ENCODE peak calls at places on chromosome 19, in six cellular contexts. B is IMR-90, F is HepG2, Y is K562, Z is H1, L is GM12878. C is an unnamed sample.

GRCh38 chr19:11064831-11065303 is 24.4 kb upstream of the LDLR start:
- DNase-seq in B (no peak), L (no peak), Y (peak; percentile 48), Z (no peak), F (no peak), C (peak; percentile 35)

GRCh38 chr19:1355258-1355973 is 28.3 kb upstream of the NDUFS7 start:
- DNase-seq in F (no peak), Z (no peak), L (no peak), Y (peak; percentile 44), B (no peak), C (no peak)

GRCh38 chr19:1675633-1676350 is 23.4 kb upstream of the TCF3 start:
- DNase-seq in Z (no peak), B (no peak), L (no peak), Y (peak; percentile 65), F (no peak), C (no peak)

GRCh38 chr19:27925202-27925601 is 1287.7 kb downstream of the UQCRFS1 start:
- DNase-seq in B (no peak), L (no peak), Y (no peak), Z (no peak), F (no peak), C (no peak)

GRCh38 chr19:16208064-16208759 is 10.5 kb downstream of the AP1M1 start:
- DNase-seq in B (no peak), F (no peak), L (no peak), Z (no peak), Y (no peak), C (no peak)

GRCh38 chr19:49793561-49793840 is 19.6 kb downstream of the FUZ start:
- DNase-seq in L (no peak), F (no peak), Y (no peak), B (peak; percentile 57), Z (no peak), C (no peak)

GRCh38 chr19:8307400-8307964 is 676 bp downstream of the CD320 start:
- DNase-seq in F (peak; percentile 23), B (no peak), Y (peak; percentile 55), L (no peak), Z (no peak), C (no peak)

GRCh38 chr19:53981408-53981998 is 9.9 kb upstream of the CACNG6 start:
- DNase-seq in Z (peak; percentile 67), Y (no peak), B (no peak), L (no peak), F (no peak), C (no peak)

GRCh38 chr19:17871878-17872250 is at the start of gene SLC5A5:
- DNase-seq in L (no peak), Z (peak; percentile 61), B (no peak), Y (peak; percentile 51), F (no peak), C (no peak)

GRCh38 chr19:46704379-46705076 is 12.4 kb downstream of the PRKD2 start:
- DNase-seq in Z (peak; percentile 100), Y (peak; percentile 84), F (peak; percentile 29), L (no peak), B (no peak), C (peak; percentile 90)
- TF ChIP-seq RFX5 in Z (no peak), Y (no peak), F (no peak), L (no peak), B (no peak), C (no peak)

DNA sequence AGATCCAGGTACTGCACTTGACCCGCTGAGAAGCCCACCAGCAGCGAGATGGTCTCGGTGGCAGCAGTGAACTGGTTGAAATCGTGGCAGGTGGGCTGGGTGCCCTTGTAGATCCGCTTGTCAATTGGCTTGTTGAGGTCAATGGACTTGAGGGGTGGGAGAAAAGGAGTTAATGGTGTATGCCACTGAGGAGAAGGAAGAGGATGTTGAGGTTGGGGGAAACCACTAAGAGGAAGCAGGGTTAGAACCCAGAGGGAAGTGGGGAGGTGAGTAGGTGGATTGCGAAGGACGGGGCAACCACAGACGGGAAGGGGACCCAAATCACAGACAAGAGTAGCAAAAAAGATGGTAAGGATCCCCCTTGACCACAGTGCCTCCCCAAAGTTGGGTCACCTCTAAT is 1.7 kb downstream of the DMWD start:
- DNase-seq in F (no peak), Y (no peak), L (no peak), Z (no peak), B (no peak), C (no peak)
- TF ChIP-seq POLR2A in F (no peak), Y (no peak), L (no peak), Z (no peak), B (no peak), C (no peak)

GRCh38 chr19:42250249-42250665 is 4.7 kb downstream of the ERF start:
- DNase-seq in Z (no peak), F (no peak), Y (no peak), B (no peak), L (no peak), C (no peak)

GRCh38 chr19:42252365-42253244 is 2.3 kb downstream of the ERF start:
- DNase-seq in Z (no peak), L (no peak), Y (peak; percentile 57), B (peak; percentile 68), F (no peak), C (peak; percentile 52)

GRCh38 chr19:42250666-42251531 is 4.0 kb downstream of the ERF start:
- DNase-seq in F (no peak), Y (no peak), Z (no peak), L (no peak), B (peak; percentile 50), C (no peak)

GRCh38 chr19:42249769-42250168 is 5.2 kb downstream of the ERF start:
- DNase-seq in B (no peak), F (no peak), Z (no peak), Y (no peak), L (no peak), C (no peak)

DNA sequence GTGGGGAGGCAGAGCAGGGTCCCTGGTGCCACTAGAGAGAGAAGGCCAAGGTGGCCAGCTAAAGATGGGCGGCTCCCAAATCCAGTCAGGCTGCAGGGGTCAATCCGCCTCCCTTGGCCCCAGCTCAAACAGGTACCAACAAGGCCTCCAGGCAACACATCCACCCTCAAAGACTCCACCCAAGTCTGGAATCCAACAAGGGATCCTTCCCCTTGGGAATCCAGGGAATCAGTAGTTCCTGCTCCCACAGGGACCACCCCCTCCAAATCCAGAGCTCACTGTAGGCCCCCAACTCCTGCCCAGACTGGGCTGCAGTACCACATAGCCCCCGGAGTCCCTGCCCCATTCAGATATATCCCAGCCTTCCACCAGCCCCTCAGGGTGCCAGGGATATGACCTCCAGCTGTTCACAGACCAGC is 3.3 kb downstream of the ERF start:
- DNase-seq in L (no peak), F (no peak), Y (no peak), Z (no peak), B (no peak), C (peak; percentile 50)
- TF ChIP-seq CTCF in L (no peak), F (no peak), Y (no peak), Z (no peak), B (no peak), C (no peak)

GRCh38 chr19:32343550-32344262 is 1.7 kb upstream of the ZNF507 start:
- DNase-seq in F (peak; percentile 16), L (no peak), Z (no peak), Y (no peak), B (no peak), C (no peak)
- TF ChIP-seq RFX5 in F (no peak), L (no peak), Z (no peak), Y (no peak), B (no peak), C (no peak)

DNA sequence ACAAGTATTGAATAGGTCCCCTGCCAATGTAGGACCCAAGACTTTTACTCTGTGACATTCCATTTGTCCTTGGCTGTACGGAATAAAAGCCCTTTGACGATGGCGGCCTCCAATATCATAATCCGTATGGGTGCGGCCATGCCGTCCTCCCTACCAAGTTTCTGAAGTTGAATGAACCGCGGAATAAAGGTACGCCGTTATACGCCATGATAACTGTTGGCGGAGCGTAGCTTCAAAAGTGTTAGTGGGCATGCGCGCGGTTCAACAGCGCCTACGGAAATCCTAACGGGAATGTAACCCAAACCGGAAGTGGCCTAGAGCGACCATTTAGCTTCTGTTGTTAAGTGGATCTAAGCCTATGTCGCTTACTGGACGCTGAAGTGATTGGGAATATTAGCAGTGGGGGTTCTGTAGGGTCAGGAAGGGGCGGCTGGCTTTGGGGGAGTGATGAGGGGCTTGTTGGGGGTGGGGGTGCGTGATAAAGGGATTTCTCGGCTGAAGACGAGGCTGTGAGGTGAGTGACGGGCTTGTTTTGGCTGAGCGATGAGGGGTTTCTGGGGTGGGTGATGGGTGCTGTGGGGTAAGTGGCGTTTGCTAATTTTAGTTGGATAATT is at the start of gene ZNF175:
- DNase-seq in B (peak; percentile 96), Z (peak; percentile 91), Y (peak; percentile 98), F (peak; percentile 86), L (peak; percentile 97), C (peak; percentile 99)
- TF ChIP-seq POLR2A in B (peak; percentile 75), Z (peak; percentile 53), Y (peak; percentile 67), F (peak; percentile 30), L (peak; percentile 48), C (peak; percentile 34)

GRCh38 chr19:30228726-30229523 is 143.3 kb upstream of the ZNF536 start:
- DNase-seq in F (no peak), L (no peak), B (peak; percentile 6), Y (no peak), Z (peak; percentile 58), C (peak; percentile 26)
- TF ChIP-seq CTCF in F (no peak), L (no peak), B (no peak), Y (no peak), Z (no peak), C (no peak)

DNA sequence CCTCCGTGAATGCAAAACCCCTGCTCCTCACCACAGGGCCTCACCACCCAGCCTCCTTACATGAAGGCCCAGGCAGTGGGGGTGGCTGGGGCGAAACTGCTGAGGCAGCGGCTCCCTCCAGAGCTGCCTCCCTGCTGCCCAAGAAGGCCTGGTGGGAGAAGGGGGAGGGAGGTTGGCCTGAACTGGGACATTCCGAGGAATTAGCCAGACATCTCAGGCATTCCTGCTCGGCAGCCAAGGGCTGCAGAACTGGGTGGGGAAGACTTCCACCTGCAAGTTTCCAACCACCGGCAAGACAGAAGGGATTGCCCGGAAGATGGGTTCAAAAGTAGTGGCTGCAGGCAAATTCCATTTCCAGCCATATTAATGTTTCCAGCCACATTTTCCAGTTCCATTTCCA is 2.3 kb upstream of the PSPN start:
- DNase-seq in L (no peak), Z (no peak), F (no peak), Y (no peak), B (peak; percentile 41), C (no peak)
- TF ChIP-seq RFX5 in L (no peak), Z (no peak), F (no peak), Y (no peak), B (no peak), C (no peak)

C was measured in A549.